ENCODE peak calls at places on chromosomes 16 and 17, in six cellular contexts. Z, Q, B, A, T and K are unnamed samples.

GRCh38 chr16:85709766-85710423 is 21.1 kb upstream of the GINS2 start:
- DNase-seq in A (no peak), Q (no peak), B (no peak), Z (no peak), T (no peak), K (no peak)

GRCh38 chr17:4708436-4708835 is 2.0 kb upstream of the ARRB2 start:
- DNase-seq in T (no peak), Q (no peak), A (no peak), B (no peak), Z (no peak), K (no peak)

GRCh38 chr17:9977175-9977574 is 72.1 kb upstream of the RCVRN start:
- DNase-seq in Z (no peak), Q (no peak), B (no peak), A (no peak), T (no peak), K (no peak)

GRCh38 chr17:82866521-82867214 is 26.8 kb upstream of the ZNF750 start:
- DNase-seq in A (peak), Z (no peak), Q (peak), T (no peak), B (no peak), K (no peak)

GRCh38 chr17:50259484-50260324 is 14.6 kb upstream of the TMEM92 start:
- DNase-seq in A (peak), B (no peak), Q (peak), Z (no peak), T (no peak), K (no peak)

GRCh38 chr17:69466905-69467630 is 52.6 kb downstream of the MAP2K6 start:
- DNase-seq in B (no peak), Z (no peak), A (no peak), Q (no peak), T (no peak), K (no peak)

GRCh38 chr17:59311051-59311468 is 20.4 kb upstream of the YPEL2 start:
- DNase-seq in A (no peak), Z (peak), Q (no peak), B (peak), T (no peak), K (peak)

GRCh38 chr16:90077757-90078593 is 844 bp upstream of the PRDM7 start:
- DNase-seq in Z (peak), B (no peak), T (no peak), A (no peak), Q (no peak), K (no peak)

GRCh38 chr17:80963812-80964211 is 27.8 kb upstream of the CHMP6 start:
- DNase-seq in A (no peak), B (no peak), T (no peak), Z (no peak), Q (no peak), K (no peak)

GRCh38 chr17:4596636-4597380 is 12.5 kb downstream of the SMTNL2 start:
- DNase-seq in Z (no peak), T (no peak), A (no peak), B (no peak), Q (no peak), K (no peak)

GRCh38 chr17:80297996-80298560 is 37.4 kb downstream of the RNF213 start:
- DNase-seq in Q (no peak), Z (no peak), A (no peak), B (no peak), T (no peak), K (no peak)

GRCh38 chr17:46264456-46265198 is 30.3 kb upstream of the LRRC37A start:
- DNase-seq in Q (no peak), B (no peak), T (no peak), Z (peak), A (no peak), K (no peak)

GRCh38 chr17:56948491-56948890 is 12.4 kb downstream of the COIL start:
- DNase-seq in T (no peak), Q (no peak), B (no peak), A (no peak), Z (no peak), K (no peak)

GRCh38 chr17:42754782-42755181 is 6.2 kb upstream of the RAMP2 start:
- DNase-seq in Q (peak), B (peak), A (peak), Z (no peak), T (no peak), K (no peak)

GRCh38 chr17:7220593-7221280 is 999 bp downstream of the ACADVL start:
- DNase-seq in T (no peak), A (peak), Q (no peak), B (no peak), Z (peak), K (peak)

GRCh38 chr17:32458367-32458766 is 14.1 kb downstream of the PSMD11 start:
- DNase-seq in A (no peak), T (no peak), Q (no peak), Z (no peak), B (no peak), K (no peak)

GRCh38 chr17:80675451-80676095 is 130.9 kb downstream of the RPTOR start:
- DNase-seq in Q (no peak), A (no peak), B (no peak), T (no peak), Z (no peak), K (no peak)

GRCh38 chr16:82864332-82865040 is 237.7 kb downstream of the CDH13 start:
- DNase-seq in B (no peak), A (no peak), Q (no peak), Z (no peak), T (no peak), K (no peak)

GRCh38 chr17:21098934-21099687 is 27.7 kb upstream of the DHRS7B start:
- DNase-seq in B (peak), Q (no peak), Z (peak), T (no peak), A (no peak), K (peak)

GRCh38 chr16:27313422-27314160 is at the start of gene IL4R:
- DNase-seq in Q (peak), B (no peak), T (no peak), A (peak), Z (no peak), K (peak)

GRCh38 chr16:68069511-68070248 is 15.5 kb upstream of the NFATC3 start:
- DNase-seq in B (no peak), T (no peak), Z (no peak), A (no peak), Q (no peak), K (no peak)

GRCh38 chr16:2928796-2929195 is 17.1 kb downstream of the FLYWCH1 start:
- DNase-seq in B (no peak), Z (no peak), A (no peak), T (no peak), Q (no peak), K (no peak)
- TF ChIP-seq EP300 in B (no peak), Z (no peak), A (no peak), T (no peak), Q (no peak), K (no peak)

GRCh38 chr17:63378411-63379076 is 67.6 kb downstream of the CYB561 start:
- DNase-seq in Q (no peak), A (no peak), T (no peak), B (no peak), Z (no peak), K (no peak)
- TF ChIP-seq EP300 in Q (no peak), A (no peak), T (no peak), B (no peak), Z (no peak), K (no peak)

GRCh38 chr17:16380640-16381495 is at the start of gene UBB:
- DNase-seq in A (peak), B (peak), T (peak), Q (peak), Z (peak), K (peak)
- TF ChIP-seq EP300 in A (no peak), B (peak), T (no peak), Q (no peak), Z (peak), K (peak)

GRCh38 chr17:78417531-78417909 is 39.1 kb downstream of the PGS1 start:
- DNase-seq in B (no peak), Z (no peak), T (no peak), A (no peak), Q (no peak), K (no peak)

GRCh38 chr17:78416791-78417530 is 38.5 kb downstream of the PGS1 start:
- DNase-seq in A (peak), B (peak), Q (no peak), Z (no peak), T (no peak), K (no peak)

GRCh38 chr17:78414178-78415162 is 36.0 kb downstream of the PGS1 start:
- DNase-seq in Q (no peak), T (no peak), Z (no peak), B (no peak), A (no peak), K (no peak)

GRCh38 chr17:78416311-78416711 is 37.9 kb downstream of the PGS1 start:
- DNase-seq in Q (no peak), A (no peak), Z (no peak), B (no peak), T (no peak), K (peak)

GRCh38 chr17:78415821-78416301 is 37.4 kb downstream of the PGS1 start:
- DNase-seq in A (no peak), Q (no peak), Z (no peak), B (no peak), T (no peak), K (no peak)
- TF ChIP-seq EP300 in A (no peak), Q (no peak), Z (no peak), B (no peak), T (no peak), K (no peak)

DNA sequence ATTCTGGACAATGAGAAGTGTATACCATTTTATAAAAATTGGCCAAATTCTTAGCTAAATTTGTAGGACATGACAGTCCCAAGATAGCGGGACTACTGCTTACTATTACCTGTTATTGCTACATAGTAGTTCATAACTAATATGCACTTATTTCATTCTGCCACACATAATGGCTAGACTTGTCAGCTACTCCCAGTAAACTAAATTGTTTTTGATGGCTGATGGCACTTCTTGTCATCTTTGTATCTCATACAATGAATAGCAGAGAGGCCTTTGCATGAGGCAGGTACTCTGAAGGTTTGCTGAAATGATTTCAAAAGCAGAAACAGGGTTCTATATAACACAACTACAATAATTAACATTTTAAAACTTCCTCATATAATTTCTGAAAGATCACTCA is 44.0 kb downstream of the ITFG1 start:
- DNase-seq in Z (no peak), Q (no peak), T (no peak), A (no peak), B (no peak), K (no peak)
- TF ChIP-seq EP300 in Z (no peak), Q (no peak), T (no peak), A (no peak), B (no peak), K (no peak)

GRCh38 chr16:87847785-87848675 is 21.3 kb downstream of the SLC7A5 start:
- DNase-seq in A (no peak), Q (no peak), T (no peak), B (no peak), Z (no peak), K (peak)
- TF ChIP-seq EP300 in A (no peak), Q (no peak), T (no peak), B (peak), Z (no peak), K (no peak)

DNA sequence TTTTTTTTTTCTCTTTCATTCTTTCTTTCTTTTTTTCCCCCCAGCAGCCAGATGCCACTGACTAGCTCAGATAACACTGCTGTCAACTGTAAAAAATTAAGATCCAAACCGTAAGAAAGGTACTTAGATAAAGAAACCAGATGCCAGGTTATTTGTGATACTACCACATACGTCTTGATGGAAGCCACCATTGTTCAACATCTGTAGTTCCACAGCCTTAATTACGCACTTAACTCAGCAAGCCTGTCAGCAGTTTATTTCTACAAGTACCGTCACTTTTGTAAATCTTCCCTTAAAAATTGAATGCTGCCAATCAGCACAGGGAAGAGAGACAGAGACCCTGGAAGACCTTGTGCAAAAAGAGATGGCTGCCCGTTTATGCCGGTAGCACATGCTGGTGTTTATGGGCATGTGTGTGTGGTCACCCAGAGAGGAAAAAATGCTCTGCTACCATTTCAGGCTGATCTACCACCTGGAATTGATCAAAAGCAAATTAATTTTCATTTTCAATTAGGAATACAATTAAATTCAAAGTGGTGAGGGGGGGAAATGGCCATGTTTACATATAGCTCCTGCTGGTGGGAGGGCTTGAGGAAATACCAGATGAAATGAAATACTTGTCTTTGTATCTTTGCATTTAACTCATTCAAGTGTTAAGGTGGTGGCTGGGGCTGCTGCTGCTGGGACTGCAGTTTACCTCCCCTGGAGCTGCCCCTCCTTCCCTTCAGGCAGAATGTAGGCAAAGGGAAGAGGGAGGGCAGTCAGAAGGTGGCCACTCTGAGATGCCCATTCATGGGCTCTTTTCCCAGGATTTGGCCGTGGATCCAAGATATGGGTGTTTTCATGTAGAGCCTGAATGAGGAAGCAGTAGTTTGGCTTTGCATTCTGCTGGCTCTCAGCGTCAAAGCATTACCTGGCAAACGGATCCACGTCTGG is 237.3 kb downstream of the IRX3 start:
- DNase-seq in Z (no peak), A (no peak), Q (no peak), T (no peak), B (no peak), K (no peak)
- TF ChIP-seq EP300 in Z (no peak), A (no peak), Q (no peak), T (no peak), B (no peak), K (no peak)

GRCh38 chr17:996554-997344 is at the start of gene TIMM22:
- DNase-seq in Z (peak), A (peak), B (peak), Q (peak), T (peak), K (peak)
- TF ChIP-seq EP300 in Z (no peak), A (no peak), B (peak), Q (no peak), T (no peak), K (no peak)

GRCh38 chr16:73669535-73670274 is 621.8 kb upstream of the ZFHX3 start:
- DNase-seq in B (no peak), Q (no peak), T (no peak), Z (no peak), A (no peak), K (no peak)

GRCh38 chr16:73671102-73671501 is 623.2 kb upstream of the ZFHX3 start:
- DNase-seq in T (no peak), A (no peak), Z (no peak), Q (no peak), B (no peak), K (no peak)

GRCh38 chr16:73672135-73672534 is 624.2 kb upstream of the ZFHX3 start:
- DNase-seq in Q (no peak), B (no peak), A (no peak), T (no peak), Z (no peak), K (no peak)
- TF ChIP-seq EP300 in Q (no peak), B (no peak), A (no peak), T (no peak), Z (no peak), K (no peak)